ENCODE peak calls at places on chromosomes 3 and 15, in four cellular contexts. U, A, K and P are unnamed samples. For H3K27me3, the result is how much of the 10 kb centered on the place peaks cover.

GRCh38 chr3:115961390-115961789 is 338.1 kb downstream of the GAP43 start:
- DNase-seq in U (no peak), A (no peak), K (no peak), P (no peak)

GRCh38 chr15:56821721-56822425 is 88.6 kb upstream of the ZNF280D start:
- DNase-seq in U (peak), A (peak), K (peak), P (no peak)

GRCh38 chr3:171718493-171719205 is 91.6 kb downstream of the PLD1 start:
- DNase-seq in U (no peak), A (no peak), K (no peak), P (no peak)

GRCh38 chr3:171446801-171447578 is 13.2 kb downstream of the TNIK start:
- DNase-seq in U (no peak), A (no peak), K (peak), P (peak)

GRCh38 chr15:74776851-74777768 is 4.8 kb upstream of the CSK start:
- DNase-seq in U (peak), A (peak), K (no peak), P (no peak)

GRCh38 chr15:92097473-92098178 is 244.1 kb downstream of the SLCO3A1 start:
- DNase-seq in U (peak), A (peak), K (peak), P (no peak)

GRCh38 chr15:67501177-67501835 is 19.6 kb upstream of the C15orf61 start:
- DNase-seq in U (no peak), A (peak), K (peak), P (no peak)

GRCh38 chr15:70473623-70474366 is 289.6 kb downstream of the UACA start:
- DNase-seq in U (no peak), A (no peak), K (no peak), P (no peak)

GRCh38 chr3:20028846-20029430 is 11.3 kb upstream of the KAT2B start:
- DNase-seq in U (no peak), A (no peak), K (no peak), P (no peak)

GRCh38 chr15:52254331-52254730 is 41.3 kb downstream of the MYO5C start:
- DNase-seq in U (no peak), A (no peak), K (no peak), P (no peak)
- TF ChIP-seq CTCF in U (no peak), A (no peak), K (no peak), P (no peak)

DNA sequence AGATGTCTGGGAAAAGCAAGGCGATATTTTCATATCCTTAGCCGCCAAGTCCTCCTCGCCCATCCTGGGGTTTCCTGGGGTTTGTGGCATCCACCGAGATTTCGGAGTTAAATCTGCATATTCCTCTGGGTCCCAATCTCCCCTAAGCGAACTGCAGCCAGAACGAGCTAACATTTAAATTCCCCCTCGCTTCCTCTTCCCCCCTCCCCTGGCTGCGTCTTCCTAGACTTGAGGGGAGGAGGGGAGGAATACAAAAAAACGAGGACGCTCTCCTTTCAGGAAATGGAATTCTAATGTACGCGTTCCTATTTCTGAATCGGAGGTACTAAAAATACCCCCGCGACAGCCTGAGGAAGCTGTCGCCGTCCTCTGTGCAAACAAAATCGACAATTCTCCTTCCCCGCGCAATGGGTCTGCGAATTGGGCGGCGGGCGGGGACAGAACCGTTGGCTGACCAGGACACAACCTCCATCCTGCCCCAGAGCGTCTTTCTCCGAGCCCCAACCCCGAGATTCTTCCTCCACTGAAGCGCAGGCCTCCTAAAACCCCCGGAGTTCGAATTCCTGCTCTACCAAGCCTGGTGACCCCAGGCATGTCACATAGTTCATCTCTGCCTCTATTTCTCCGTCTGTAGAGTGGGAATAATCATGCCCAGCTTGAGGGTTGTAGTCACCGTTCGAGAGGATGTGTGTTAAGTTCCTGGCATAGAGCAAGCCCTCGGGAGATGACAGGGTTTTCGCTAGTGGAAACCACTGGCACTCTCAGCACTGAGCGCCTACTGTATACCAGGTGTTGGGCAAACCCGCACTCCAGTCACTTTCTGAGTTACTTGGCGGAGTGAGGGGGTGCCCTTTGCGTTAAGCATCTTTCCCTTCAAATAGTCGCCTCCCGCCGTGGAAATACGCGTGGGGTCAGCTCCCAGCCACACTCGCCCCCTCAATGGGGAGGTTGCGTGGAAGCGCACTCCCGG is 5.3 kb downstream of the FEZF2 start:
- DNase-seq in U (no peak), A (peak), K (no peak), P (no peak)
- H3K27me3 ChIP-seq in U (half or more), A (half or more), K (half or more), P (under half)

GRCh38 chr3:109804697-109805096 is 467.4 kb upstream of the DPPA4 start:
- DNase-seq in U (no peak), A (no peak), K (no peak), P (no peak)

GRCh38 chr3:109806929-109807328 is 469.6 kb upstream of the DPPA4 start:
- DNase-seq in U (no peak), A (no peak), K (peak), P (no peak)

GRCh38 chr3:109803274-109803673 is 465.9 kb upstream of the DPPA4 start:
- DNase-seq in U (no peak), A (peak), K (no peak), P (no peak)
- TF ChIP-seq CTCF in U (peak), A (peak), K (no peak), P (peak)

DNA sequence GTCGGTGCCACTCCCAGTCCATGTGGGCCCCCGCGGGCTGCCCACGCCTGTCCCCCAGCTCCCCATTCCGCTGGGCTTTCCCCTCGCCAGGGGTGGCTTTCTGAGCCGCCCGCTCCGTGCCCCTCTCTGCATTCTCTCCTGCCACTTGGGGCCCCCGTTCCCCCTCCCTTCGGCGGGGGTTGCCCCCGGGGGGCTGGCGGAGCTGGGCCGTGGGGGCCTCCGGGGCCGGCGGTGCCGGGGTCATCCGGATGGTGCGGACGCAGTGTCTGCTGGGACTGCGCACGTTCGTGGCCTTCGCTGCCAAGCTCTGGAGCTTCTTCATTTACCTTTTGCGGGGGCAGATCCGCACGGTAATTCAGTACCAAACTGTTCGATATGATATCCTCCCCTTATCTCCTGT is 46.5 kb downstream of the GRAMD1C start:
- DNase-seq in U (no peak), A (no peak), K (no peak), P (no peak)
- H3K27me3 ChIP-seq in U (under half), A (under half), K (under half), P (under half)

GRCh38 chr3:88767746-88768145 is 339.7 kb upstream of the EPHA3 start:
- DNase-seq in U (no peak), A (no peak), K (no peak), P (no peak)
- TF ChIP-seq CTCF in U (no peak), A (no peak), K (no peak), P (no peak)

GRCh38 chr15:88256261-88257230 is at the start of gene NTRK3:
- DNase-seq in U (no peak), A (peak), K (no peak), P (no peak)

GRCh38 chr15:88255109-88255495 is 1.4 kb downstream of the NTRK3 start:
- DNase-seq in U (no peak), A (no peak), K (no peak), P (no peak)

GRCh38 chr15:88258021-88258641 is 1.6 kb upstream of the NTRK3 start:
- DNase-seq in U (no peak), A (peak), K (no peak), P (no peak)

GRCh38 chr15:88257311-88257901 is 867 bp upstream of the NTRK3 start:
- DNase-seq in U (no peak), A (peak), K (no peak), P (no peak)

GRCh38 chr15:88255496-88256171 is 905 bp downstream of the NTRK3 start:
- DNase-seq in U (no peak), A (peak), K (peak), P (no peak)
- H3K27me3 ChIP-seq in U (under half), A (under half), K (under half), P (under half)

GRCh38 chr3:58122936-58123700 is 87.7 kb downstream of the DNASE1L3 start:
- DNase-seq in U (no peak), A (no peak), K (no peak), P (no peak)
- TF ChIP-seq CTCF in U (no peak), A (no peak), K (no peak), P (no peak)

GRCh38 chr15:64032327-64032726 is 14.0 kb downstream of the DAPK2 start:
- DNase-seq in U (no peak), A (no peak), K (no peak), P (no peak)

GRCh38 chr15:64035525-64035924 is 10.8 kb downstream of the DAPK2 start:
- DNase-seq in U (no peak), A (no peak), K (no peak), P (no peak)

GRCh38 chr15:64038878-64039277 is 7.4 kb downstream of the DAPK2 start:
- DNase-seq in U (no peak), A (no peak), K (no peak), P (no peak)

GRCh38 chr15:64030123-64030522 is 16.2 kb downstream of the DAPK2 start:
- DNase-seq in U (no peak), A (no peak), K (no peak), P (no peak)

GRCh38 chr15:64034519-64034918 is 11.8 kb downstream of the DAPK2 start:
- DNase-seq in U (no peak), A (no peak), K (no peak), P (no peak)
- H3K27me3 ChIP-seq in U (under half), A (under half), K (under half), P (under half)